ENCODE peak calls at places on chromosomes 13 and 19, in six cellular contexts. Z is stimulated activated CD8-positive, alpha-beta memory T cell treated with anti-CD3 and anti-CD28 coated beads, Interleukin-7, amount 100 ng/mL, for 48 hours; W is substantia nigra; O is activated gamma-delta T cell treated with Interleukin-2 at 50 U/mL for 16 hours; J is progenitor cell of endocrine pancreas; U is activated T-cell treated with anti-CD3 and anti-CD28 coated beads, Interleukin-2, amount 50 U/mL, for 48 hours. X is an unnamed sample.

GRCh38 chr19:33410915-33411401 is 37.4 kb downstream of the CEBPG start:
- DNase-seq in Z (no peak), W (no peak), O (no peak), J (no peak), U (no peak), X (no peak)

GRCh38 chr19:6236310-6237291 is 43.2 kb downstream of the MLLT1 start:
- DNase-seq in Z (no peak), W (no peak), O (no peak), J (no peak), U (no peak), X (no peak)

GRCh38 chr19:796692-797527 is at the start of gene PTBP1:
- DNase-seq in Z (peak; percentile 100), W (peak; percentile 99), O (peak; percentile 99), J (peak; percentile 99), U (peak; percentile 98), X (peak; percentile 100)

GRCh38 chr19:54337858-54338230 is 1.1 kb downstream of the LILRA4 start:
- DNase-seq in Z (no peak), W (no peak), O (no peak), J (no peak), U (no peak), X (no peak)

GRCh38 chr19:2308114-2308556 is at the start of gene LINGO3:
- DNase-seq in Z (no peak), W (no peak), O (no peak), J (no peak), U (no peak), X (peak; percentile 26)

GRCh38 chr13:41465215-41465907 is 8.0 kb downstream of the RGCC start:
- DNase-seq in Z (peak; percentile 91), W (no peak), O (peak; percentile 87), J (no peak), U (peak; percentile 86), X (no peak)

GRCh38 chr19:57850553-57851017 is 926 bp downstream of the ZNF587 start:
- DNase-seq in Z (no peak), W (no peak), O (no peak), J (no peak), U (peak; percentile 28), X (no peak)

GRCh38 chr19:1360818-1361461 is 22.8 kb upstream of the NDUFS7 start:
- DNase-seq in Z (no peak), W (peak; percentile 76), O (no peak), J (no peak), U (no peak), X (no peak)

GRCh38 chr19:35903550-35904179 is 1.3 kb downstream of the HCST start:
- DNase-seq in Z (peak; percentile 92), W (peak; percentile 39), O (peak; percentile 91), J (no peak), U (peak; percentile 88), X (no peak)

GRCh38 chr13:39729161-39729560 is 73.7 kb downstream of the COG6 start:
- DNase-seq in Z (no peak), W (no peak), O (no peak), J (no peak), U (no peak), X (no peak)

GRCh38 chr13:94309997-94310842 is 169.3 kb downstream of the DCT start:
- DNase-seq in Z (no peak), W (no peak), O (no peak), J (no peak), U (no peak), X (no peak)

GRCh38 chr19:19406878-19407639 is 1.6 kb downstream of the GATAD2A start:
- DNase-seq in Z (peak; percentile 64), W (peak; percentile 11), O (peak; percentile 36), J (no peak), U (peak; percentile 60), X (no peak)

GRCh38 chr13:75236774-75237173 is 245.2 kb downstream of the TBC1D4 start:
- DNase-seq in Z (no peak), W (no peak), O (no peak), J (no peak), U (no peak), X (no peak)

GRCh38 chr13:51452391-51453307 is at the start of gene INTS6:
- DNase-seq in Z (peak; percentile 98), W (peak; percentile 99), O (peak; percentile 98), J (peak; percentile 97), U (peak; percentile 98), X (peak; percentile 97)

GRCh38 chr13:75636339-75637095 is 387 bp downstream of the LMO7 start:
- DNase-seq in Z (peak; percentile 12), W (no peak), O (peak; percentile 34), J (peak; percentile 10), U (peak; percentile 63), X (peak; percentile 15)

GRCh38 chr19:17306285-17306714 is 628 bp downstream of the MRPL34 start:
- DNase-seq in Z (no peak), W (no peak), O (no peak), J (no peak), U (no peak), X (peak; percentile 55)

GRCh38 chr19:49818691-49819331 is 722 bp downstream of the MED25 start:
- DNase-seq in Z (no peak), W (no peak), O (no peak), J (no peak), U (no peak), X (no peak)

GRCh38 chr19:50003810-50004419 is 21.3 kb downstream of the VRK3 start:
- DNase-seq in Z (peak; percentile 44), W (no peak), O (no peak), J (no peak), U (peak; percentile 33), X (no peak)

GRCh38 chr19:39314016-39314728 is 6.5 kb downstream of the LRFN1 start:
- DNase-seq in Z (no peak), W (no peak), O (no peak), J (no peak), U (no peak), X (no peak)

GRCh38 chr19:17873661-17874422 is 2.1 kb downstream of the SLC5A5 start:
- DNase-seq in Z (peak; percentile 59), W (no peak), O (peak; percentile 45), J (no peak), U (peak; percentile 81), X (peak; percentile 24)